ENCODE peak calls at places on chromosomes 13 and 19, in nine cellular contexts. T, J, G, A, R, X, M, U and Q are unnamed samples.
A peak's percentile ranks its signal among the peaks of the same experiment; 100 is the strongest.

GRCh38 chr19:5738423-5738822 is 18.0 kb downstream of the CATSPERD start:
- DNase-seq in T (no peak), J (peak; percentile 11), G (peak; percentile 3), A (no peak), R (no peak), X (no peak), M (no peak), U (no peak), Q (no peak)

GRCh38 chr13:44516771-44517170 is 59.4 kb downstream of the TSC22D1 start:
- DNase-seq in T (no peak), J (no peak), G (peak; percentile 31), A (no peak), R (no peak), X (no peak), M (no peak), U (no peak), Q (no peak)

GRCh38 chr19:531753-532571 is at the start of gene CDC34:
- DNase-seq in T (no peak), J (no peak), G (no peak), A (no peak), R (no peak), X (no peak), M (no peak), U (peak; percentile 65), Q (no peak)

GRCh38 chr19:15404780-15405211 is 14.0 kb downstream of the AKAP8L start:
- DNase-seq in T (no peak), J (no peak), G (no peak), A (no peak), R (no peak), X (no peak), M (no peak), U (no peak), Q (no peak)

GRCh38 chr13:51970251-51970793 is 40.9 kb downstream of the ATP7B start:
- DNase-seq in T (no peak), J (no peak), G (no peak), A (no peak), R (no peak), X (no peak), M (no peak), U (no peak), Q (no peak)

GRCh38 chr13:49651775-49652690 is 23.7 kb downstream of the ARL11 start:
- DNase-seq in T (no peak), J (no peak), G (peak; percentile 47), A (no peak), R (no peak), X (no peak), M (no peak), U (no peak), Q (no peak)

GRCh38 chr13:92547256-92547655 is 679.4 kb upstream of the GPC6 start:
- DNase-seq in T (no peak), J (peak; percentile 61), G (no peak), A (no peak), R (no peak), X (no peak), M (no peak), U (no peak), Q (no peak)

GRCh38 chr19:12749938-12750521 is 1.6 kb upstream of the BEST2 start:
- DNase-seq in T (no peak), J (peak; percentile 23), G (peak; percentile 85), A (no peak), R (no peak), X (no peak), M (no peak), U (no peak), Q (peak; percentile 52)

GRCh38 chr19:54128796-54129616 is 8.6 kb upstream of the CNOT3 start:
- DNase-seq in T (no peak), J (no peak), G (no peak), A (no peak), R (no peak), X (no peak), M (no peak), U (no peak), Q (no peak)

GRCh38 chr13:58573742-58574141 is 942.2 kb downstream of the PCDH17 start:
- DNase-seq in T (no peak), J (no peak), G (no peak), A (no peak), R (no peak), X (no peak), M (no peak), U (no peak), Q (peak; percentile 91)

GRCh38 chr19:7705387-7706187 is 3.7 kb upstream of the FCER2 start:
- DNase-seq in T (peak; percentile 35), J (no peak), G (no peak), A (no peak), R (no peak), X (no peak), M (no peak), U (peak; percentile 57), Q (peak; percentile 25)

GRCh38 chr19:23415561-23416191 is 20.4 kb upstream of the ZNF91 start:
- DNase-seq in T (no peak), J (peak; percentile 4), G (peak; percentile 45), A (no peak), R (no peak), X (peak; percentile 85), M (no peak), U (no peak), Q (no peak)

GRCh38 chr13:112782433-112783010 is 92.7 kb downstream of the ATP11A start:
- DNase-seq in T (no peak), J (no peak), G (no peak), A (no peak), R (no peak), X (no peak), M (no peak), U (no peak), Q (no peak)

GRCh38 chr13:29999492-30000372 is 149.3 kb upstream of the UBL3 start:
- DNase-seq in T (no peak), J (no peak), G (no peak), A (no peak), R (no peak), X (no peak), M (no peak), U (no peak), Q (no peak)

GRCh38 chr19:41687419-41687818 is 651 bp downstream of the CEACAM7 start:
- DNase-seq in T (no peak), J (no peak), G (no peak), A (no peak), R (no peak), X (no peak), M (no peak), U (no peak), Q (no peak)

GRCh38 chr19:54388001-54388802 is 23.5 kb upstream of the LAIR1 start:
- DNase-seq in T (no peak), J (no peak), G (no peak), A (no peak), R (no peak), X (no peak), M (no peak), U (no peak), Q (peak; percentile 99)

GRCh38 chr13:102830646-102831045 is 15.2 kb upstream of the ERCC5 start:
- DNase-seq in T (no peak), J (peak; percentile 55), G (no peak), A (no peak), R (no peak), X (peak; percentile 36), M (no peak), U (no peak), Q (no peak)

GRCh38 chr19:46374526-46375475 is 27.9 kb downstream of the PPP5C start:
- DNase-seq in T (no peak), J (no peak), G (no peak), A (no peak), R (no peak), X (no peak), M (no peak), U (no peak), Q (no peak)

GRCh38 chr19:40512473-40513344 is 45.9 kb downstream of the SPTBN4 start:
- DNase-seq in T (no peak), J (peak; percentile 9), G (no peak), A (no peak), R (no peak), X (no peak), M (no peak), U (no peak), Q (no peak)

GRCh38 chr13:84831666-84832657 is 949.7 kb upstream of the SLITRK1 start:
- DNase-seq in T (no peak), J (no peak), G (no peak), A (no peak), R (no peak), X (no peak), M (no peak), U (no peak), Q (no peak)

GRCh38 chr13:73327579-73327978 is 268.8 kb downstream of the KLF5 start:
- DNase-seq in T (no peak), J (no peak), G (no peak), A (no peak), R (no peak), X (no peak), M (no peak), U (no peak), Q (no peak)

GRCh38 chr19:14890616-14891379 is 4.9 kb upstream of the OR7A17 start:
- DNase-seq in T (no peak), J (no peak), G (no peak), A (no peak), R (no peak), X (no peak), M (no peak), U (no peak), Q (peak; percentile 12)

GRCh38 chr19:38647966-38648788 is 728 bp downstream of the ACTN4 start:
- DNase-seq in T (no peak), J (no peak), G (no peak), A (no peak), R (no peak), X (no peak), M (no peak), U (no peak), Q (no peak)

GRCh38 chr19:34300380-34300779 is 46.0 kb downstream of the GARRE1 start:
- DNase-seq in T (no peak), J (no peak), G (no peak), A (no peak), R (no peak), X (no peak), M (no peak), U (no peak), Q (no peak)

GRCh38 chr19:55606471-55606787 is 982 bp downstream of the ZNF865 start:
- DNase-seq in T (no peak), J (no peak), G (no peak), A (no peak), R (no peak), X (no peak), M (no peak), U (no peak), Q (no peak)

GRCh38 chr19:1690570-1691307 is 38.3 kb upstream of the TCF3 start:
- DNase-seq in T (peak; percentile 14), J (peak; percentile 12), G (no peak), A (no peak), R (no peak), X (no peak), M (no peak), U (no peak), Q (peak; percentile 57)

GRCh38 chr19:12864721-12865715 is 16.2 kb downstream of the DNASE2 start:
- DNase-seq in T (no peak), J (no peak), G (no peak), A (no peak), R (no peak), X (no peak), M (no peak), U (no peak), Q (no peak)

GRCh38 chr19:33841685-33842084 is 45.0 kb downstream of the KCTD15 start:
- DNase-seq in T (no peak), J (no peak), G (no peak), A (no peak), R (no peak), X (no peak), M (no peak), U (no peak), Q (no peak)

GRCh38 chr19:2464389-2464788 is 7.6 kb upstream of the LMNB2 start:
- DNase-seq in T (no peak), J (no peak), G (no peak), A (no peak), R (no peak), X (no peak), M (no peak), U (no peak), Q (no peak)

GRCh38 chr19:29062486-29063435 is 150.2 kb downstream of the UQCRFS1 start:
- DNase-seq in T (no peak), J (no peak), G (no peak), A (no peak), R (no peak), X (no peak), M (no peak), U (no peak), Q (no peak)

GRCh38 chr13:99433543-99434075 is 67.7 kb upstream of the TM9SF2 start:
- DNase-seq in T (no peak), J (no peak), G (no peak), A (no peak), R (no peak), X (no peak), M (no peak), U (no peak), Q (no peak)